ENCODE peak calls at places on chromosomes 7 and 10, in five cellular contexts. Y is stomach; G is NCI-H510A treated with DMSO at 0.1 percent for 48 hours; E is activated CD8-positive, alpha-beta memory T cell treated with anti-CD3 and anti-CD28 coated beads for 1 hour; R is kidney tubule cell. T is an unnamed sample.

GRCh38 chr7:12729112-12729511 is 41.7 kb downstream of the ARL4A start:
- DNase-seq in Y (peak), G (peak), E (no peak), R (no peak), T (no peak)

GRCh38 chr7:137953043-137953691 is 48.7 kb downstream of the CREB3L2 start:
- DNase-seq in Y (no peak), G (no peak), E (no peak), R (peak), T (no peak)

GRCh38 chr7:64314493-64315020 is 796 bp downstream of the ZNF736 start:
- DNase-seq in Y (no peak), G (no peak), E (no peak), R (peak), T (no peak)

GRCh38 chr10:29873941-29874340 is 185.4 kb downstream of the JCAD start:
- DNase-seq in Y (no peak), G (no peak), E (no peak), R (peak), T (no peak)

GRCh38 chr7:17318146-17318545 is 19.7 kb downstream of the AHR start:
- DNase-seq in Y (no peak), G (no peak), E (no peak), R (no peak), T (no peak)

GRCh38 chr10:49080071-49080470 is 35.3 kb downstream of the VSTM4 start:
- DNase-seq in Y (no peak), G (peak), E (no peak), R (no peak), T (no peak)

GRCh38 chr10:35448687-35449662 is 112.7 kb downstream of the CCNY start:
- DNase-seq in Y (peak), G (no peak), E (no peak), R (peak), T (no peak)

GRCh38 chr7:101636822-101637623 is 7.9 kb upstream of the MYL10 start:
- DNase-seq in Y (no peak), G (no peak), E (no peak), R (peak), T (no peak)

T was measured in GM10248.